ENCODE peak calls at places on chromosomes 5 and 9, in eight cellular contexts. O is HCT116; F is CD8-positive, alpha-beta T cell; C is lung; I is left lung; T is pancreas; V is body of pancreas; X is RWPE2. A is an unnamed sample. For H3K27me3, the result is how much of the 10 kb centered on the place peaks cover.

GRCh38 chr9:137703842-137704508 is 85.2 kb downstream of the EHMT1 start:
- ATAC-seq in F (no peak), V (no peak), C (no peak), I (no peak), O (no peak), X (no peak), T (no peak), A (no peak)

GRCh38 chr9:122360891-122361290 is 9.9 kb upstream of the PTGS1 start:
- ATAC-seq in C (no peak), I (no peak), F (no peak), T (no peak), O (no peak), V (no peak), X (peak), A (no peak)

GRCh38 chr5:39315995-39316394 is 48.3 kb downstream of the C9 start:
- ATAC-seq in T (no peak), O (no peak), V (no peak), F (no peak), X (no peak), C (no peak), I (no peak), A (no peak)

GRCh38 chr9:2567922-2568321 is 53.7 kb upstream of the VLDLR start:
- ATAC-seq in C (no peak), T (no peak), F (no peak), X (no peak), V (no peak), I (no peak), O (no peak), A (no peak)

GRCh38 chr5:62589504-62589903 is 10.9 kb downstream of the LRRC70 start:
- ATAC-seq in C (no peak), X (no peak), T (no peak), F (no peak), I (no peak), V (no peak), O (no peak), A (no peak)

GRCh38 chr5:171494452-171495121 is 75.1 kb downstream of the FGF18 start:
- ATAC-seq in V (peak), F (no peak), X (peak), T (peak), O (peak), C (peak), I (peak), A (peak)

GRCh38 chr9:19913151-19913550 is 124.3 kb upstream of the SLC24A2 start:
- ATAC-seq in O (no peak), X (peak), I (no peak), F (no peak), T (no peak), C (no peak), V (no peak), A (no peak)

GRCh38 chr9:135805422-135806022 is 101.8 kb downstream of the CAMSAP1 start:
- ATAC-seq in V (no peak), I (no peak), O (no peak), C (no peak), F (no peak), X (no peak), T (no peak), A (no peak)

GRCh38 chr9:107645464-107645833 is 155.9 kb upstream of the KLF4 start:
- ATAC-seq in F (no peak), I (no peak), V (no peak), X (no peak), T (no peak), O (no peak), C (no peak), A (no peak)

GRCh38 chr9:120385606-120386389 is 194.2 kb downstream of the CDK5RAP2 start:
- ATAC-seq in C (no peak), I (no peak), X (no peak), O (no peak), V (no peak), T (no peak), F (no peak), A (no peak)

GRCh38 chr9:123702477-123702876 is 227.4 kb downstream of the DENND1A start:
- ATAC-seq in F (no peak), C (no peak), T (no peak), V (no peak), I (no peak), X (no peak), O (no peak), A (no peak)

GRCh38 chr5:75044406-75044805 is 8.0 kb downstream of the GCNT4 start:
- ATAC-seq in T (no peak), C (no peak), X (no peak), I (peak), O (peak), F (no peak), V (no peak), A (no peak)

GRCh38 chr5:57195060-57195459 is 21.2 kb downstream of the GPBP1 start:
- ATAC-seq in O (no peak), C (no peak), I (no peak), T (no peak), V (no peak), F (no peak), X (no peak), A (no peak)

GRCh38 chr9:133604214-133604613 is 5.0 kb downstream of the FAM163B start:
- ATAC-seq in T (no peak), F (peak), C (no peak), X (no peak), O (peak), V (no peak), I (no peak), A (no peak)

GRCh38 chr9:22037954-22038690 is 29.0 kb upstream of the CDKN2B start:
- ATAC-seq in X (no peak), V (no peak), T (peak), F (peak), C (no peak), I (peak), O (peak), A (peak)

GRCh38 chr5:55577353-55578060 is 42.7 kb upstream of the PLPP1 start:
- ATAC-seq in C (no peak), V (peak), F (no peak), I (peak), O (no peak), T (peak), X (peak), A (peak)

GRCh38 chr9:37187269-37187668 is 66.9 kb downstream of the ZCCHC7 start:
- ATAC-seq in T (no peak), X (no peak), O (no peak), I (no peak), C (no peak), F (no peak), V (no peak), A (no peak)

GRCh38 chr5:93717162-93717561 is 24.2 kb downstream of the POU5F2 start:
- ATAC-seq in T (peak), X (no peak), O (no peak), V (no peak), I (peak), F (no peak), C (peak), A (no peak)

GRCh38 chr5:121783700-121784099 is 68.0 kb upstream of the FTMT start:
- ATAC-seq in T (no peak), C (no peak), V (no peak), X (no peak), I (no peak), O (no peak), F (no peak), A (no peak)

GRCh38 chr9:6449086-6449485 is 36.1 kb downstream of the UHRF2 start:
- ATAC-seq in T (no peak), V (no peak), I (no peak), O (no peak), F (no peak), C (no peak), X (peak), A (no peak)

GRCh38 chr9:76644171-76644570 is 120.1 kb upstream of the PCA3 start:
- ATAC-seq in F (no peak), V (no peak), C (no peak), T (no peak), X (no peak), I (no peak), O (no peak), A (no peak)

GRCh38 chr9:2874001-2874750 is 30.3 kb upstream of the PUM3 start:
- ATAC-seq in F (no peak), C (no peak), V (no peak), T (no peak), I (peak), X (no peak), O (no peak), A (no peak)

GRCh38 chr9:90097237-90097636 is 492.4 kb downstream of the GADD45G start:
- ATAC-seq in C (no peak), I (no peak), O (no peak), V (no peak), F (no peak), X (no peak), T (no peak), A (no peak)

GRCh38 chr5:157561105-157561504 is 14.5 kb downstream of the ADAM19 start:
- ATAC-seq in T (no peak), V (no peak), C (no peak), F (no peak), X (no peak), I (no peak), O (no peak), A (peak)

GRCh38 chr5:57184322-57184721 is 10.5 kb downstream of the GPBP1 start:
- ATAC-seq in T (no peak), I (no peak), O (peak), C (no peak), X (peak), F (no peak), V (no peak), A (no peak)

GRCh38 chr5:66356011-66356565 is 212.0 kb downstream of the SREK1 start:
- ATAC-seq in V (no peak), X (peak), T (no peak), F (no peak), O (no peak), C (no peak), I (no peak), A (no peak)

GRCh38 chr9:38339496-38339895 is 53.0 kb upstream of the ALDH1B1 start:
- ATAC-seq in I (peak), T (no peak), X (no peak), V (no peak), C (no peak), O (no peak), F (no peak), A (peak)

GRCh38 chr9:112764344-112764743 is 13.8 kb downstream of the SNX30 start:
- ATAC-seq in F (no peak), T (peak), C (no peak), O (no peak), X (no peak), I (peak), V (peak), A (no peak)

GRCh38 chr5:80998590-80998979 is 38.4 kb downstream of the RASGRF2 start:
- ATAC-seq in X (no peak), C (no peak), T (no peak), F (peak), V (no peak), O (no peak), I (no peak), A (no peak)

GRCh38 chr5:40428129-40428528 is 251.6 kb upstream of the PTGER4 start:
- ATAC-seq in X (peak), T (no peak), F (peak), O (no peak), I (peak), C (peak), V (no peak), A (no peak)

GRCh38 chr5:54492196-54492595 is 25.4 kb upstream of the SNX18 start:
- ATAC-seq in I (no peak), O (no peak), X (no peak), V (no peak), T (no peak), F (no peak), C (no peak), A (no peak)

GRCh38 chr5:72465601-72466563 is 41.3 kb downstream of the ZNF366 start:
- ATAC-seq in I (no peak), X (no peak), F (no peak), V (no peak), C (no peak), O (no peak), T (no peak), A (no peak)

GRCh38 chr5:34587355-34588241 is 68.5 kb upstream of the RAI14 start:
- ATAC-seq in O (no peak), X (no peak), T (no peak), F (no peak), C (no peak), V (no peak), I (no peak), A (no peak)

GRCh38 chr5:42621242-42621641 is 135.4 kb upstream of the CCDC152 start:
- ATAC-seq in O (no peak), C (no peak), F (no peak), I (no peak), T (no peak), V (no peak), X (no peak), A (no peak)

GRCh38 chr5:169006206-169006605 is 294.7 kb downstream of the SLIT3 start:
- ATAC-seq in V (no peak), O (no peak), I (no peak), C (no peak), T (no peak), X (no peak), F (no peak), A (no peak)

GRCh38 chr5:39605966-39606591 is 181.3 kb upstream of the DAB2 start:
- ATAC-seq in C (no peak), O (no peak), I (no peak), X (no peak), F (no peak), V (no peak), T (no peak), A (no peak)

GRCh38 chr9:2298217-2298616 is 283.1 kb downstream of the SMARCA2 start:
- ATAC-seq in T (no peak), V (no peak), C (no peak), X (no peak), I (no peak), F (no peak), O (no peak), A (no peak)

GRCh38 chr9:137809038-137809630 is 68.4 kb upstream of the CACNA1B start:
- ATAC-seq in I (no peak), T (no peak), F (no peak), O (no peak), X (no peak), V (no peak), C (no peak), A (no peak)

DNA sequence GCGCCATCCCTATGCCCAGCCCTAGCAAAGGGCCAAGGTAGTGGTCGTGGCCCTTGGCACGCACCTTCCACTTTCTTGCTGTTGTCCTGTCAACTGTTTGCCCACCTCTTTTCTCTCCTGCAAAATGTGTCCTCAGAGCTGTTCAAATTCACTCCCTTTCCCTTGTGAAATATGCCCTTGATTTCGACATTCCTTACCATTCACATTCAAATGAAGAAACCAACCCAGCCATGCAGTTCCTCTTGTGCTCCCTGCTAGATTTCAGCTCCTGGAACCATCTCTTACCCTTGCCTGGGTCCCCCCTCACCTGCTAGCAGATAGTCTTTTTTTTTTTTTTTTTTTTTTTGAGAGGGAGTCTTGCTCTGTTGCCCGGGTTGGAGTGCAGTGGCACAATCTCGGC is 19.6 kb upstream of the HRH2 start:
- ATAC-seq in F (no peak), V (no peak), C (no peak), T (no peak), X (no peak), O (no peak), I (peak), A (no peak)
- H3K4me3 ChIP-seq in F (no peak), V (no peak), C (no peak), T (no peak), X (no peak), O (no peak), I (no peak), A (no peak)

GRCh38 chr9:132312873-132313272 is 41.9 kb downstream of the SETX start:
- ATAC-seq in T (no peak), F (no peak), I (no peak), O (peak), X (no peak), V (no peak), C (no peak), A (no peak)
- TF ChIP-seq CTCF in T (no peak), F (no peak), I (no peak), O (peak), X (peak), V (no peak), C (no peak), A (no peak)

GRCh38 chr9:131046581-131047202 is 37.7 kb downstream of the LAMC3 start:
- ATAC-seq in I (peak), C (peak), X (peak), F (peak), O (peak), V (peak), T (peak), A (peak)
- H3K27me3 ChIP-seq in I (under half), C (under half), X (under half), F (under half), O (under half), V (under half), T (under half), A (under half)

DNA sequence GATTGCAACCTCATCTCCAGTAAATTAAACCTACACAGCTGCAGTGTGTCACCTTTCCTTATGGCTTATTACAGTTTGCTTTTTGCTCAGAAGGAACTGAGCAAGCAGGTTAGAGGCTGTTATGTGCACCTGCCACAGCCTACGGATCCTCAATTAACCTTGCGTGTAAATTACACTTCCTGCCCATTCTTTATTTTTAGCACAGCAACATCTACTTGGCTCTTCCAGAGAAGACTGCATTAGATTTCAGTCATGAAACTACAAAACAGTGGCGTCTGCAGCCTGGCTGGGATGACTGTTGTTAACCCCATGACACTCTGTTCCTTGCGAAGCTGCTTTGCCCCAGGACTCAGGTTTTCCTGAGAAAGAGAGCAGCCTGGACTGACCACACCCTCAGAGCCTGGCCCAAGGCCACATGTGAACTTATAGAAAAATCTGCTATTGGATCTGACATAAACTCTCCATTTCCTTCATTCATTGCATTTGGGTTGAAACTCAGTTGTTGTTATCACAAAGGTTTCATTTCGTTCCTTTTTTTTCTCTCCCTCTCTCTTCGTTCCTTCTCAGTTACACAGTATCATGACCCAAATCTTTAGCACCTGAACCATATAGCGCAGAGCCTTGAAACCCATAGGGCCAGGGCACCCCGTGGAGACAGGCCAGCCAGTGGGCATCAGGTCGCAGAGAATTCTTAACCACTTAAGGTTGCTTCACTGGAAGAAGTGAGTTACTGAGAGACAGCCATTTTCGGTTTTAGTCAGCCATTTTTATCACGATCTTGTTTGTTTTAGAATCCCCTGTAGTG is 138.6 kb downstream of the PALM2AKAP2 start:
- ATAC-seq in C (no peak), T (no peak), F (no peak), X (peak), I (no peak), V (no peak), O (no peak), A (no peak)
- H3K4me3 ChIP-seq in C (no peak), T (no peak), F (no peak), X (no peak), I (no peak), V (no peak), O (no peak), A (no peak)

GRCh38 chr5:58582411-58583393 is at the start of gene RAB3C:
- ATAC-seq in X (peak), T (peak), F (peak), C (peak), I (peak), O (peak), V (peak), A (peak)
- TF ChIP-seq CTCF in X (no peak), T (peak), F (no peak), C (no peak), I (peak), O (no peak), V (peak), A (no peak)

GRCh38 chr5:123098767-123099513 is 9.9 kb downstream of the PRDM6 start:
- ATAC-seq in X (peak), F (no peak), I (peak), V (peak), T (peak), O (no peak), C (peak), A (no peak)
- H3K27me3 ChIP-seq in X (half or more), F (under half), I (half or more), V (under half), T (under half), O (under half), C (under half), A (under half)

GRCh38 chr5:2133080-2133479 is 250.4 kb upstream of the IRX4 start:
- ATAC-seq in V (no peak), T (no peak), X (peak), O (no peak), F (no peak), C (no peak), I (no peak), A (no peak)

GRCh38 chr5:2135354-2135753 is 252.6 kb upstream of the IRX4 start:
- ATAC-seq in C (no peak), F (no peak), O (no peak), X (no peak), I (no peak), T (no peak), V (no peak), A (no peak)

GRCh38 chr5:2135833-2136232 is 253.1 kb upstream of the IRX4 start:
- ATAC-seq in C (no peak), I (no peak), X (no peak), F (no peak), O (no peak), V (no peak), T (no peak), A (no peak)

GRCh38 chr5:2133936-2134335 is 251.2 kb upstream of the IRX4 start:
- ATAC-seq in T (no peak), I (no peak), O (no peak), X (no peak), V (no peak), F (no peak), C (no peak), A (no peak)

GRCh38 chr5:2134543-2135299 is 252.0 kb upstream of the IRX4 start:
- ATAC-seq in I (no peak), T (no peak), F (no peak), X (peak), O (no peak), C (no peak), V (peak), A (no peak)
- H3K4me3 ChIP-seq in I (no peak), T (no peak), F (no peak), X (no peak), O (no peak), C (no peak), V (no peak), A (no peak)

GRCh38 chr9:128057724-128058409 is 9.3 kb downstream of the NAIF1 start:
- ATAC-seq in X (no peak), V (peak), I (no peak), T (peak), C (no peak), O (no peak), F (no peak), A (no peak)

GRCh38 chr9:128059365-128059983 is 7.6 kb downstream of the NAIF1 start:
- ATAC-seq in O (no peak), T (no peak), C (no peak), I (peak), V (no peak), F (no peak), X (no peak), A (peak)

GRCh38 chr9:128055222-128056040 is 11.7 kb downstream of the NAIF1 start:
- ATAC-seq in C (peak), F (no peak), V (peak), I (peak), X (no peak), T (peak), O (no peak), A (peak)

GRCh38 chr9:128056086-128056485 is 11.0 kb downstream of the NAIF1 start:
- ATAC-seq in T (no peak), X (no peak), V (peak), C (no peak), F (no peak), I (no peak), O (no peak), A (no peak)

GRCh38 chr9:128056887-128057723 is 10.0 kb downstream of the NAIF1 start:
- ATAC-seq in V (peak), X (no peak), O (no peak), T (peak), I (no peak), F (no peak), C (no peak), A (no peak)
- TF ChIP-seq CTCF in V (no peak), X (no peak), O (no peak), T (no peak), I (no peak), F (no peak), C (no peak), A (no peak)

GRCh38 chr5:138936968-138937345 is 61.8 kb upstream of the LRRTM2 start:
- ATAC-seq in V (no peak), F (no peak), O (peak), T (no peak), C (no peak), I (no peak), X (no peak), A (peak)

GRCh38 chr5:138933522-138934290 is 58.6 kb upstream of the LRRTM2 start:
- ATAC-seq in C (no peak), X (no peak), F (no peak), T (no peak), V (no peak), O (no peak), I (no peak), A (no peak)

GRCh38 chr5:138934971-138935370 is 59.8 kb upstream of the LRRTM2 start:
- ATAC-seq in I (no peak), T (no peak), V (no peak), F (no peak), X (no peak), C (no peak), O (no peak), A (no peak)

GRCh38 chr5:138936225-138936967 is 61.3 kb upstream of the LRRTM2 start:
- ATAC-seq in C (no peak), X (no peak), V (peak), I (peak), T (no peak), F (no peak), O (no peak), A (peak)

GRCh38 chr5:138935466-138935865 is 60.3 kb upstream of the LRRTM2 start:
- ATAC-seq in I (no peak), X (no peak), C (no peak), F (no peak), O (no peak), T (no peak), V (no peak), A (no peak)
- H3K27me3 ChIP-seq in I (under half), X (under half), C (under half), F (under half), O (under half), T (under half), V (under half), A (under half)